ENCODE peak calls at places on chromosomes 4 and X, in five cellular contexts. Q is cerebellar cortex, U is A549, J is aorta, H is activated B cell treated with CpG ODN at 0.5 μM for 24 hours. C is an unnamed sample.

GRCh38 chrX:5402461-5402860 is 826.2 kb downstream of the NLGN4X start:
- DNase-seq in Q (no peak), U (no peak), J (no peak), H (no peak), C (no peak)

GRCh38 chrX:131704136-131704695 is 160.3 kb downstream of the OR13H1 start:
- DNase-seq in Q (peak; percentile 62), U (peak; percentile 92), J (peak; percentile 93), H (no peak), C (peak; percentile 95)

GRCh38 chr4:1593458-1593857 is 90.7 kb downstream of the FAM53A start:
- DNase-seq in Q (no peak), U (no peak), J (peak; percentile 64), H (no peak), C (peak; percentile 36)

GRCh38 chrX:44432641-44433040 is 89.2 kb upstream of the EFHC2 start:
- DNase-seq in Q (peak; percentile 28), U (no peak), J (no peak), H (no peak), C (no peak)

GRCh38 chr4:165743422-165743821 is 129.6 kb upstream of the TLL1 start:
- DNase-seq in Q (no peak), U (no peak), J (no peak), H (no peak), C (no peak)

GRCh38 chr4:143482753-143483362 is 30.6 kb upstream of the SMARCA5 start:
- DNase-seq in Q (peak; percentile 52), U (peak; percentile 47), J (no peak), H (no peak), C (no peak)

GRCh38 chrX:104921606-104922205 is 298.8 kb downstream of the TEX13A start:
- DNase-seq in Q (no peak), U (no peak), J (peak; percentile 69), H (no peak), C (peak; percentile 74)

GRCh38 chr4:16199132-16199531 is 27.1 kb downstream of the TAPT1 start:
- DNase-seq in Q (peak; percentile 28), U (peak; percentile 12), J (no peak), H (no peak), C (no peak)

GRCh38 chrX:38312436-38312835 is 14.9 kb downstream of the RPGR start:
- DNase-seq in Q (no peak), U (peak; percentile 40), J (no peak), H (no peak), C (no peak)

GRCh38 chrX:150088042-150088441 is 149.8 kb upstream of the EOLA2 start:
- DNase-seq in Q (no peak), U (no peak), J (no peak), H (no peak), C (no peak)

GRCh38 chrX:40310016-40310415 is 212.3 kb upstream of the BCOR start:
- DNase-seq in Q (no peak), U (no peak), J (no peak), H (no peak), C (no peak)

GRCh38 chr4:17064959-17065358 is 166.5 kb upstream of the LDB2 start:
- DNase-seq in Q (no peak), U (no peak), J (no peak), H (no peak), C (no peak)

GRCh38 chr4:134201216-134202098 is at the start of gene PABPC4L:
- DNase-seq in Q (peak; percentile 19), U (peak; percentile 19), J (peak; percentile 82), H (no peak), C (peak; percentile 74)

GRCh38 chr4:110615366-110616161 is 7.3 kb downstream of the PITX2 start:
- DNase-seq in Q (no peak), U (no peak), J (peak; percentile 63), H (no peak), C (no peak)

GRCh38 chr4:164304240-164304639 is 449.7 kb upstream of the SMIM31 start:
- DNase-seq in Q (no peak), U (no peak), J (no peak), H (no peak), C (no peak)

GRCh38 chrX:44874481-44875184 is 1.6 kb downstream of the KDM6A start:
- DNase-seq in Q (peak; percentile 36), U (peak; percentile 50), J (no peak), H (no peak), C (no peak)

GRCh38 chrX:139929876-139930275 is 3.0 kb downstream of the ATP11C start:
- DNase-seq in Q (peak; percentile 1), U (no peak), J (no peak), H (no peak), C (no peak)

GRCh38 chr4:113769744-113770143 is 8.2 kb upstream of the CAMK2D start:
- DNase-seq in Q (no peak), U (no peak), J (no peak), H (no peak), C (no peak)

GRCh38 chr4:79087091-79087490 is 147.9 kb upstream of the PAQR3 start:
- DNase-seq in Q (no peak), U (no peak), J (no peak), H (no peak), C (no peak)

GRCh38 chr4:2817701-2818350 is 24.9 kb downstream of the SH3BP2 start:
- DNase-seq in Q (no peak), U (no peak), J (no peak), H (no peak), C (no peak)

GRCh38 chr4:134747108-134747805 is 545.7 kb upstream of the PABPC4L start:
- DNase-seq in Q (no peak), U (no peak), J (no peak), H (no peak), C (no peak)